ENCODE peak calls at places on chromosomes 4 and X, in seven cellular contexts. Z is nephron progenitor cell; N is left ventricle myocardium inferior; U is NB4; S is fibroblast of mammary gland; Q is posterior cingulate gyrus; A is stimulated activated CD4-positive, alpha-beta T cell treated with anti-CD3 and anti-CD28 coated beads, Interleukin-1b, Interleukin-23, amount 100 ng/mL, for 1 hour. L is an unnamed sample.

GRCh38 chrX:23819385-23820234 is 36.6 kb downstream of the SAT1 start:
- DNase-seq in Z (no peak), N (no peak), U (no peak), S (peak; percentile 37), Q (no peak), A (no peak), L (no peak)

GRCh38 chrX:108186811-108187210 is 95.2 kb downstream of the ATG4A start:
- DNase-seq in Z (no peak), N (no peak), U (no peak), S (peak; percentile 94), Q (no peak), A (no peak), L (no peak)

GRCh38 chr4:138055890-138056289 is 186.3 kb downstream of the SLC7A11 start:
- DNase-seq in Z (no peak), N (no peak), U (no peak), S (peak; percentile 30), Q (no peak), A (no peak), L (no peak)

GRCh38 chr4:76995776-76996175 is 46.2 kb downstream of the SEPTIN11 start:
- DNase-seq in Z (no peak), N (no peak), U (no peak), S (no peak), Q (no peak), A (no peak), L (no peak)

GRCh38 chrX:42070866-42071265 is 147.5 kb upstream of the CASK start:
- DNase-seq in Z (no peak), N (no peak), U (no peak), S (no peak), Q (no peak), A (no peak), L (no peak)

GRCh38 chr4:30103455-30103854 is 616.7 kb upstream of the PCDH7 start:
- DNase-seq in Z (no peak), N (no peak), U (no peak), S (peak; percentile 44), Q (no peak), A (no peak), L (no peak)

GRCh38 chrX:30215357-30215843 is at the start of gene MAGEB2:
- DNase-seq in Z (no peak), N (no peak), U (peak; percentile 7), S (no peak), Q (no peak), A (no peak), L (no peak)

GRCh38 chrX:50470103-50471031 is at the start of gene DGKK:
- DNase-seq in Z (peak; percentile 70), N (no peak), U (no peak), S (no peak), Q (peak; percentile 73), A (no peak), L (no peak)

GRCh38 chr4:73990988-73991883 is 3.2 kb upstream of the PPBP start:
- DNase-seq in Z (no peak), N (no peak), U (no peak), S (no peak), Q (no peak), A (no peak), L (no peak)

GRCh38 chrX:140949231-140949630 is 53.2 kb upstream of the SPANXB1 start:
- DNase-seq in Z (no peak), N (no peak), U (no peak), S (peak; percentile 26), Q (no peak), A (no peak), L (no peak)

GRCh38 chrX:47047989-47048388 is 30.3 kb upstream of the RGN start:
- DNase-seq in Z (no peak), N (no peak), U (no peak), S (peak; percentile 13), Q (no peak), A (no peak), L (no peak)

GRCh38 chrX:140766024-140766611 is 56.6 kb downstream of the LINC00632 start:
- DNase-seq in Z (peak; percentile 59), N (no peak), U (peak; percentile 47), S (peak; percentile 80), Q (no peak), A (no peak), L (no peak)

GRCh38 chr4:140943486-140943885 is 187.3 kb upstream of the TBC1D9 start:
- DNase-seq in Z (no peak), N (no peak), U (no peak), S (peak; percentile 61), Q (no peak), A (no peak), L (no peak)

GRCh38 chrX:63275127-63275526 is 76.0 kb downstream of the SPIN4 start:
- DNase-seq in Z (peak; percentile 33), N (no peak), U (peak; percentile 19), S (peak; percentile 25), Q (peak; percentile 49), A (no peak), L (no peak)

GRCh38 chr4:65968873-65969272 is 298.6 kb upstream of the EPHA5 start:
- DNase-seq in Z (no peak), N (no peak), U (no peak), S (peak; percentile 68), Q (no peak), A (no peak), L (no peak)

GRCh38 chrX:131405497-131405896 is 116.4 kb upstream of the IGSF1 start:
- DNase-seq in Z (no peak), N (no peak), U (no peak), S (no peak), Q (no peak), A (no peak), L (no peak)

GRCh38 chrX:17030580-17031285 is 84.3 kb downstream of the REPS2 start:
- DNase-seq in Z (no peak), N (no peak), U (no peak), S (peak; percentile 80), Q (no peak), A (no peak), L (no peak)

GRCh38 chr4:47340914-47341313 is 122.6 kb downstream of the COMMD8 start:
- DNase-seq in Z (no peak), N (no peak), U (no peak), S (no peak), Q (no peak), A (no peak), L (no peak)

GRCh38 chr4:76087007-76087769 is 12.7 kb downstream of the ART3 start:
- DNase-seq in Z (peak; percentile 38), N (peak; percentile 20), U (peak; percentile 81), S (peak; percentile 73), Q (peak; percentile 85), A (no peak), L (no peak)

GRCh38 chr4:53832549-53832948 is 231.9 kb downstream of the CHIC2 start:
- DNase-seq in Z (no peak), N (no peak), U (no peak), S (no peak), Q (no peak), A (no peak), L (no peak)

GRCh38 chr4:476501-476900 is 22.5 kb downstream of the ZNF721 start:
- DNase-seq in Z (no peak), N (no peak), U (peak; percentile 93), S (peak; percentile 30), Q (no peak), A (no peak), L (no peak)

GRCh38 chr4:112982677-112983076 is 66.8 kb upstream of the ANK2 start:
- DNase-seq in Z (no peak), N (no peak), U (no peak), S (peak; percentile 7), Q (no peak), A (no peak), L (no peak)

GRCh38 chr4:6236816-6237390 is 32.7 kb upstream of the WFS1 start:
- DNase-seq in Z (no peak), N (no peak), U (no peak), S (no peak), Q (no peak), A (no peak), L (no peak)

GRCh38 chr4:72977936-72978485 is 91.5 kb downstream of the COX18 start:
- DNase-seq in Z (no peak), N (no peak), U (no peak), S (no peak), Q (no peak), A (no peak), L (no peak)

GRCh38 chr4:133096972-133097371 is 52.1 kb upstream of the PCDH10 start:
- DNase-seq in Z (no peak), N (no peak), U (no peak), S (no peak), Q (no peak), A (no peak), L (no peak)

L was measured in lower lobe of right lung.